ENCODE peak calls at places on chromosomes 4 and X, in seven cellular contexts. J, W, X, B, H, Y and V are unnamed samples.

GRCh38 chr4:87076690-87077358 is 142.0 kb downstream of the AFF1 start:
- DNase-seq in J (no peak), W (no peak), X (no peak), B (no peak), H (no peak), Y (no peak), V (no peak)

GRCh38 chrX:136725446-136726104 is 55.2 kb downstream of the ARHGEF6 start:
- DNase-seq in J (no peak), W (no peak), X (no peak), B (no peak), H (peak; percentile 82), Y (peak; percentile 50), V (no peak)

GRCh38 chrX:154028502-154029184 is 8.9 kb upstream of the IRAK1 start:
- DNase-seq in J (no peak), W (no peak), X (no peak), B (no peak), H (no peak), Y (no peak), V (no peak)

GRCh38 chr4:177047070-177047850 is 254.5 kb upstream of the VEGFC start:
- DNase-seq in J (peak; percentile 67), W (peak; percentile 60), X (peak; percentile 88), B (peak; percentile 59), H (peak; percentile 87), Y (peak; percentile 78), V (peak; percentile 21)

GRCh38 chr4:143455211-143455610 is 58.3 kb upstream of the SMARCA5 start:
- DNase-seq in J (no peak), W (no peak), X (no peak), B (no peak), H (no peak), Y (no peak), V (no peak)

GRCh38 chrX:24025741-24026402 is 1.1 kb downstream of the KLHL15 start:
- DNase-seq in J (no peak), W (peak; percentile 27), X (no peak), B (peak; percentile 24), H (peak; percentile 89), Y (peak; percentile 17), V (no peak)

GRCh38 chr4:176569301-176569700 is 223.4 kb downstream of the VEGFC start:
- DNase-seq in J (no peak), W (no peak), X (no peak), B (no peak), H (peak; percentile 45), Y (peak; percentile 6), V (no peak)

GRCh38 chr4:2247128-2248043 is 5.5 kb upstream of the HAUS3 start:
- DNase-seq in J (no peak), W (no peak), X (peak; percentile 41), B (no peak), H (no peak), Y (no peak), V (no peak)

GRCh38 chr4:98663226-98664006 is 5.0 kb upstream of the TSPAN5 start:
- DNase-seq in J (no peak), W (no peak), X (no peak), B (no peak), H (no peak), Y (peak; percentile 48), V (no peak)

GRCh38 chr4:654871-655734 is 19.0 kb downstream of the ATP5ME start:
- DNase-seq in J (no peak), W (no peak), X (no peak), B (no peak), H (no peak), Y (no peak), V (no peak)

GRCh38 chrX:53483838-53484420 is 49.8 kb upstream of the HSD17B10 start:
- DNase-seq in J (no peak), W (no peak), X (no peak), B (no peak), H (peak; percentile 5), Y (peak; percentile 31), V (no peak)

GRCh38 chrX:134599173-134599914 is 58.9 kb downstream of the PLAC1 start:
- DNase-seq in J (no peak), W (peak; percentile 5), X (no peak), B (no peak), H (peak; percentile 71), Y (no peak), V (no peak)

GRCh38 chrX:153884136-153885076 is 1.6 kb downstream of the L1CAM start:
- DNase-seq in J (no peak), W (no peak), X (no peak), B (peak; percentile 10), H (no peak), Y (peak; percentile 61), V (no peak)

GRCh38 chrX:43087825-43088224 is 309.9 kb upstream of the PPP1R2C start:
- DNase-seq in J (no peak), W (no peak), X (no peak), B (no peak), H (no peak), Y (no peak), V (no peak)

GRCh38 chr4:22712105-22712504 is 19.4 kb downstream of the GBA3 start:
- DNase-seq in J (no peak), W (no peak), X (no peak), B (no peak), H (no peak), Y (no peak), V (no peak)

GRCh38 chr4:175504316-175504715 is 307.7 kb downstream of the GPM6A start:
- DNase-seq in J (no peak), W (no peak), X (no peak), B (no peak), H (no peak), Y (no peak), V (peak; percentile 2)

GRCh38 chrX:29555465-29556091 is 659.8 kb upstream of the MAGEB2 start:
- DNase-seq in J (no peak), W (no peak), X (no peak), B (no peak), H (no peak), Y (no peak), V (no peak)

GRCh38 chrX:71659342-71659741 is 8.0 kb upstream of the LOC101059915 start:
- DNase-seq in J (no peak), W (no peak), X (no peak), B (no peak), H (no peak), Y (no peak), V (no peak)

GRCh38 chr4:7168106-7168505 is 24.2 kb upstream of the SORCS2 start:
- DNase-seq in J (peak; percentile 50), W (no peak), X (no peak), B (no peak), H (no peak), Y (no peak), V (no peak)

GRCh38 chrX:46180258-46180687 is 364.9 kb downstream of the ZNF674 start:
- DNase-seq in J (no peak), W (no peak), X (peak; percentile 64), B (peak; percentile 85), H (peak; percentile 56), Y (peak; percentile 52), V (no peak)

GRCh38 chr4:186727149-186727976 is 3.7 kb upstream of the FAT1 start:
- DNase-seq in J (no peak), W (no peak), X (no peak), B (no peak), H (no peak), Y (peak; percentile 15), V (no peak)
- H3K4me3 ChIP-seq in J (peak overlapping the region; percentile 71), W (peak overlapping the region; percentile 80), X (peak overlapping the region; percentile 97), B (peak overlapping the region; percentile 97), H (peak overlapping the region; percentile 99), Y (peak overlapping the region; percentile 96), V (peak overlapping the region; percentile 98)

DNA sequence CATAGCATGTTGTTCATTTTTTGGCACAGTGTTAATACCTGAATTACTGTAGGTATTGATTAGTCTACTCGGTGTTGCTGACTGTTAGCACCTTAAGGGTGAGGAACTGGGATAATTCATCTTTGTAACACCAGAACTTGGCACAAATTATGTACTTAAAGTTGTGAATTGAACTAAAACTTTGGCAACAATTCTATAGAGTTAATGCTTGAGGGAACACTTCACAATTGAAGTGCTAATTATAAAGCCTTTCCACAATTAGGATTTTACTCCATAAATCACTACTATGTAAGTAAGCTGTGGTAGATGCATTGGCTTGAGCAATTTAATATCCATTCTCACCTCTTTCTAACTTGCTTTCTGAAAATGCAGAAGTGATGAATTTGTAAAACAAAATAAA is 686.7 kb downstream of the PDHA2 start:
- DNase-seq in J (no peak), W (no peak), X (no peak), B (no peak), H (no peak), Y (no peak), V (no peak)
- H3K27me3 ChIP-seq in J (no peaks in the 10 kb centered on the region), W (no peaks in the 10 kb centered on the region), X (no peaks in the 10 kb centered on the region), B (no peaks in the 10 kb centered on the region), H (no peaks in the 10 kb centered on the region), Y (no peaks in the 10 kb centered on the region), V (no peaks in the 10 kb centered on the region)

GRCh38 chr4:25949994-25950393 is 36.0 kb downstream of the SMIM20 start:
- DNase-seq in J (no peak), W (no peak), X (no peak), B (no peak), H (no peak), Y (no peak), V (no peak)
- TF ChIP-seq CTCF in J (no peak), W (no peak), X (no peak), B (no peak), H (no peak), Y (no peak), V (no peak)

GRCh38 chrX:34809096-34809495 is 133.5 kb upstream of the FAM47B start:
- DNase-seq in J (no peak), W (no peak), X (no peak), B (no peak), H (peak; percentile 64), Y (no peak), V (no peak)
- H3K4me3 ChIP-seq in J (no peak overlapping the region), W (no peak overlapping the region), X (no peak overlapping the region), B (no peak overlapping the region), H (no peak overlapping the region), Y (no peak overlapping the region), V (no peak overlapping the region)

DNA sequence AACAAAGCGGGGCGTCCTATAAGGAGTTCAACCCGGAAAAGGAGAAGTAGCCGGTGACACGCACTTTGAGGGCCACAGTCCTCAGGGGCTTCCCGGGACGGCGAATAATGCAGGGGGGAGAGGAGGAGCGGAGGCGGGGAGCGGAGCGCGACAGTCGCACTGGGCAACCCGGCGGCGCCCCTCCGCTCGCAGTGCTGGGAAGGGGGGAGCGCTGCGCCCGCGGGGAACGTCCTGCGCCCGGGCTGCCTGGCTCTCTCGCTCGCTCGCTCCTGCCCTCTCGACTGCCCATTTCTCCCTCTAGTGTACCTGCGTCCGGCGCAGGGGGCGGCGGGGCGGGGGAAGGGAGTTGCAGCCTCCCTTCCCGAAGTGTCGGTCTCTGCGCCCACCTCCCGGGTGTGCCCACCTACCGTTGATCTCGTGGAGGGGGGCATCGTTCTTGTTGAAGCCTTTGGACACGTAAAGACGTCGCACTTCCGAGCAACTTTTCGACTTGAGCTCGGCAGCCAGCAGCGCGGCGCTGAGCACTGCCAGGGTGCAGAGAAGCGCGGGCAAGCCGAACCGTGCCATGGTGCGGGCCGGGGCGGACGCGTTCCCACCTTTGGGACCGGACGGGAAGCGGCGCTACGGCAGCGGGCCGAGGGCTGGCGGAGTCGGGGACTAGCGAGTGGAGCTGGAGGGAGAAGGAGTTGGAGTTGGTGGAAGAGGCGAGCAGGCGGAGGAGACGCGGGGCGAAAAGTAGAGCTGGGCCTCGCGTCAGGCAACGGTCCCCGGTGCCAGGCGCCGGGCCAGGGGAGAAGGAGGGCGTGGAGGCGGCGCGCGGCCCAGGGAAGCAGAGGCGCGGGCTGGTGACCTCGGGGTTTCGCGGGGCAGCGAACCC is 652 bp downstream of the GPC4 start:
- DNase-seq in J (peak; percentile 69), W (no peak), X (peak; percentile 52), B (no peak), H (peak; percentile 14), Y (peak; percentile 17), V (no peak)
- H3K27me3 ChIP-seq in J (no peaks in the 10 kb centered on the region), W (peaks cover 2% of the 10 kb centered on the region), X (no peaks in the 10 kb centered on the region), B (no peaks in the 10 kb centered on the region), H (peaks cover 3% of the 10 kb centered on the region), Y (no peaks in the 10 kb centered on the region), V (no peaks in the 10 kb centered on the region)